ENCODE peak calls at places on chromosomes 7 and 10, in nine cellular contexts. One of them, this sample, is unnamed.

GRCh38 chr7:119256446-119257131 is 1016.4 kb upstream of the KCND2 start:
- DNase-seq in fibroblast of the aortic adventitia: no peak
- DNase-seq in stimulated activated CD8-positive, alpha-beta memory T cell treated with anti-CD3 and anti-CD28 coated beads, Interleukin-12 subunit alpha, Interleukin-12 subunit beta, amount 100 ng/mL, for 4 hours: no peak
- DNase-seq in stimulated activated CD4-positive, alpha-beta T cell treated with anti-CD3 and anti-CD28 coated beads, Interleukin-15, amount 100 ng/mL, for 24 hours: no peak
- DNase-seq in hippocampal formation: no peak
- DNase-seq in amniotic stem cell: no peak
- DNase-seq in naive thymus-derived CD8-positive, alpha-beta T cell: no peak
- DNase-seq in EL: no peak
- DNase-seq in activated CD8-positive, alpha-beta memory T cell treated with anti-CD3 and anti-CD28 coated beads for 24 hours: no peak
- DNase-seq in this sample: no peak

GRCh38 chr10:4771554-4772201 is 54.3 kb upstream of the AKR1E2 start:
- DNase-seq in fibroblast of the aortic adventitia: peak
- DNase-seq in stimulated activated CD8-positive, alpha-beta memory T cell treated with anti-CD3 and anti-CD28 coated beads, Interleukin-12 subunit alpha, Interleukin-12 subunit beta, amount 100 ng/mL, for 4 hours: no peak
- DNase-seq in stimulated activated CD4-positive, alpha-beta T cell treated with anti-CD3 and anti-CD28 coated beads, Interleukin-15, amount 100 ng/mL, for 24 hours: no peak
- DNase-seq in hippocampal formation: no peak
- DNase-seq in amniotic stem cell: no peak
- DNase-seq in naive thymus-derived CD8-positive, alpha-beta T cell: no peak
- DNase-seq in EL: peak
- DNase-seq in activated CD8-positive, alpha-beta memory T cell treated with anti-CD3 and anti-CD28 coated beads for 24 hours: no peak
- DNase-seq in this sample: no peak

GRCh38 chr7:73900286-73900685 is 39.3 kb downstream of the TMEM270 start:
- DNase-seq in fibroblast of the aortic adventitia: no peak
- DNase-seq in stimulated activated CD8-positive, alpha-beta memory T cell treated with anti-CD3 and anti-CD28 coated beads, Interleukin-12 subunit alpha, Interleukin-12 subunit beta, amount 100 ng/mL, for 4 hours: no peak
- DNase-seq in stimulated activated CD4-positive, alpha-beta T cell treated with anti-CD3 and anti-CD28 coated beads, Interleukin-15, amount 100 ng/mL, for 24 hours: no peak
- DNase-seq in hippocampal formation: no peak
- DNase-seq in amniotic stem cell: no peak
- DNase-seq in naive thymus-derived CD8-positive, alpha-beta T cell: no peak
- DNase-seq in EL: no peak
- DNase-seq in activated CD8-positive, alpha-beta memory T cell treated with anti-CD3 and anti-CD28 coated beads for 24 hours: no peak
- DNase-seq in this sample: no peak

GRCh38 chr10:80204193-80204714 is 1.1 kb downstream of the ANXA11 start:
- DNase-seq in fibroblast of the aortic adventitia: no peak
- DNase-seq in stimulated activated CD8-positive, alpha-beta memory T cell treated with anti-CD3 and anti-CD28 coated beads, Interleukin-12 subunit alpha, Interleukin-12 subunit beta, amount 100 ng/mL, for 4 hours: no peak
- DNase-seq in stimulated activated CD4-positive, alpha-beta T cell treated with anti-CD3 and anti-CD28 coated beads, Interleukin-15, amount 100 ng/mL, for 24 hours: peak
- DNase-seq in hippocampal formation: no peak
- DNase-seq in amniotic stem cell: no peak
- DNase-seq in naive thymus-derived CD8-positive, alpha-beta T cell: no peak
- DNase-seq in EL: peak
- DNase-seq in activated CD8-positive, alpha-beta memory T cell treated with anti-CD3 and anti-CD28 coated beads for 24 hours: peak
- DNase-seq in this sample: no peak

GRCh38 chr7:20158684-20159083 is 58.5 kb downstream of the MACC1 start:
- DNase-seq in fibroblast of the aortic adventitia: peak
- DNase-seq in stimulated activated CD8-positive, alpha-beta memory T cell treated with anti-CD3 and anti-CD28 coated beads, Interleukin-12 subunit alpha, Interleukin-12 subunit beta, amount 100 ng/mL, for 4 hours: no peak
- DNase-seq in stimulated activated CD4-positive, alpha-beta T cell treated with anti-CD3 and anti-CD28 coated beads, Interleukin-15, amount 100 ng/mL, for 24 hours: no peak
- DNase-seq in hippocampal formation: peak
- DNase-seq in amniotic stem cell: no peak
- DNase-seq in naive thymus-derived CD8-positive, alpha-beta T cell: no peak
- DNase-seq in EL: peak
- DNase-seq in activated CD8-positive, alpha-beta memory T cell treated with anti-CD3 and anti-CD28 coated beads for 24 hours: no peak
- DNase-seq in this sample: no peak

GRCh38 chr7:68121056-68121455 is 1124.4 kb downstream of the TYW1 start:
- DNase-seq in fibroblast of the aortic adventitia: no peak
- DNase-seq in stimulated activated CD8-positive, alpha-beta memory T cell treated with anti-CD3 and anti-CD28 coated beads, Interleukin-12 subunit alpha, Interleukin-12 subunit beta, amount 100 ng/mL, for 4 hours: no peak
- DNase-seq in stimulated activated CD4-positive, alpha-beta T cell treated with anti-CD3 and anti-CD28 coated beads, Interleukin-15, amount 100 ng/mL, for 24 hours: no peak
- DNase-seq in hippocampal formation: no peak
- DNase-seq in amniotic stem cell: no peak
- DNase-seq in naive thymus-derived CD8-positive, alpha-beta T cell: no peak
- DNase-seq in EL: no peak
- DNase-seq in activated CD8-positive, alpha-beta memory T cell treated with anti-CD3 and anti-CD28 coated beads for 24 hours: no peak
- DNase-seq in this sample: no peak

GRCh38 chr7:36279251-36279925 is 110.3 kb upstream of the ANLN start:
- DNase-seq in fibroblast of the aortic adventitia: no peak
- DNase-seq in stimulated activated CD8-positive, alpha-beta memory T cell treated with anti-CD3 and anti-CD28 coated beads, Interleukin-12 subunit alpha, Interleukin-12 subunit beta, amount 100 ng/mL, for 4 hours: no peak
- DNase-seq in stimulated activated CD4-positive, alpha-beta T cell treated with anti-CD3 and anti-CD28 coated beads, Interleukin-15, amount 100 ng/mL, for 24 hours: no peak
- DNase-seq in hippocampal formation: no peak
- DNase-seq in amniotic stem cell: no peak
- DNase-seq in naive thymus-derived CD8-positive, alpha-beta T cell: no peak
- DNase-seq in EL: no peak
- DNase-seq in activated CD8-positive, alpha-beta memory T cell treated with anti-CD3 and anti-CD28 coated beads for 24 hours: peak
- DNase-seq in this sample: no peak

GRCh38 chr7:27046854-27047549 is 48.8 kb downstream of the HOXA1 start:
- DNase-seq in fibroblast of the aortic adventitia: peak
- DNase-seq in stimulated activated CD8-positive, alpha-beta memory T cell treated with anti-CD3 and anti-CD28 coated beads, Interleukin-12 subunit alpha, Interleukin-12 subunit beta, amount 100 ng/mL, for 4 hours: no peak
- DNase-seq in stimulated activated CD4-positive, alpha-beta T cell treated with anti-CD3 and anti-CD28 coated beads, Interleukin-15, amount 100 ng/mL, for 24 hours: no peak
- DNase-seq in hippocampal formation: no peak
- DNase-seq in amniotic stem cell: no peak
- DNase-seq in naive thymus-derived CD8-positive, alpha-beta T cell: no peak
- DNase-seq in EL: peak
- DNase-seq in activated CD8-positive, alpha-beta memory T cell treated with anti-CD3 and anti-CD28 coated beads for 24 hours: no peak
- DNase-seq in this sample: no peak

GRCh38 chr7:64098-64521 is 128.3 kb upstream of the FAM20C start:
- DNase-seq in fibroblast of the aortic adventitia: peak
- DNase-seq in stimulated activated CD8-positive, alpha-beta memory T cell treated with anti-CD3 and anti-CD28 coated beads, Interleukin-12 subunit alpha, Interleukin-12 subunit beta, amount 100 ng/mL, for 4 hours: no peak
- DNase-seq in stimulated activated CD4-positive, alpha-beta T cell treated with anti-CD3 and anti-CD28 coated beads, Interleukin-15, amount 100 ng/mL, for 24 hours: no peak
- DNase-seq in hippocampal formation: peak
- DNase-seq in amniotic stem cell: no peak
- DNase-seq in naive thymus-derived CD8-positive, alpha-beta T cell: peak
- DNase-seq in EL: peak
- DNase-seq in activated CD8-positive, alpha-beta memory T cell treated with anti-CD3 and anti-CD28 coated beads for 24 hours: no peak
- DNase-seq in this sample: peak

GRCh38 chr7:79282051-79282694 is 171.3 kb downstream of the MAGI2 start:
- DNase-seq in fibroblast of the aortic adventitia: peak
- DNase-seq in stimulated activated CD8-positive, alpha-beta memory T cell treated with anti-CD3 and anti-CD28 coated beads, Interleukin-12 subunit alpha, Interleukin-12 subunit beta, amount 100 ng/mL, for 4 hours: no peak
- DNase-seq in stimulated activated CD4-positive, alpha-beta T cell treated with anti-CD3 and anti-CD28 coated beads, Interleukin-15, amount 100 ng/mL, for 24 hours: no peak
- DNase-seq in hippocampal formation: peak
- DNase-seq in amniotic stem cell: peak
- DNase-seq in naive thymus-derived CD8-positive, alpha-beta T cell: no peak
- DNase-seq in EL: peak
- DNase-seq in activated CD8-positive, alpha-beta memory T cell treated with anti-CD3 and anti-CD28 coated beads for 24 hours: no peak
- DNase-seq in this sample: no peak

GRCh38 chr7:71285614-71286013 is 153.7 kb downstream of the GALNT17 start:
- DNase-seq in fibroblast of the aortic adventitia: no peak
- DNase-seq in stimulated activated CD8-positive, alpha-beta memory T cell treated with anti-CD3 and anti-CD28 coated beads, Interleukin-12 subunit alpha, Interleukin-12 subunit beta, amount 100 ng/mL, for 4 hours: no peak
- DNase-seq in stimulated activated CD4-positive, alpha-beta T cell treated with anti-CD3 and anti-CD28 coated beads, Interleukin-15, amount 100 ng/mL, for 24 hours: no peak
- DNase-seq in hippocampal formation: no peak
- DNase-seq in amniotic stem cell: no peak
- DNase-seq in naive thymus-derived CD8-positive, alpha-beta T cell: no peak
- DNase-seq in EL: no peak
- DNase-seq in activated CD8-positive, alpha-beta memory T cell treated with anti-CD3 and anti-CD28 coated beads for 24 hours: no peak
- DNase-seq in this sample: no peak

This sample was measured in amygdala.